ENCODE peak calls at places on chromosomes 1 and 21, in six cellular contexts. H, A, Q, G, C and D are unnamed samples.

GRCh38 chr1:185681034-185681633 is 53.1 kb upstream of the HMCN1 start:
- DNase-seq in H (no peak), A (no peak), Q (peak), G (no peak), C (peak), D (no peak)

GRCh38 chr1:18820791-18821641 is 38.4 kb downstream of the TAS1R2 start:
- DNase-seq in H (peak), A (peak), Q (peak), G (peak), C (peak), D (peak)

GRCh38 chr1:16175610-16176553 is 20.0 kb upstream of the EPHA2 start:
- DNase-seq in H (peak), A (no peak), Q (peak), G (no peak), C (no peak), D (peak)

GRCh38 chr1:191993549-191993948 is 164.7 kb upstream of the RGS18 start:
- DNase-seq in H (no peak), A (no peak), Q (no peak), G (no peak), C (peak), D (no peak)

GRCh38 chr1:115013792-115014191 is 15.8 kb upstream of the TSHB start:
- DNase-seq in H (no peak), A (no peak), Q (no peak), G (no peak), C (no peak), D (no peak)

GRCh38 chr21:32248616-32249550 is 30.0 kb downstream of the MIS18A start:
- DNase-seq in H (no peak), A (no peak), Q (no peak), G (no peak), C (no peak), D (no peak)

GRCh38 chr1:87953732-87954344 is 625.2 kb downstream of the LMO4 start:
- DNase-seq in H (peak), A (no peak), Q (peak), G (no peak), C (peak), D (peak)

GRCh38 chr1:165174485-165174884 is 182.0 kb downstream of the LMX1A start:
- DNase-seq in H (no peak), A (no peak), Q (peak), G (no peak), C (no peak), D (no peak)

GRCh38 chr1:161792740-161793139 is 26.6 kb downstream of the ATF6 start:
- DNase-seq in H (peak), A (no peak), Q (peak), G (no peak), C (peak), D (no peak)

GRCh38 chr1:186838380-186839076 is 9.8 kb downstream of the PLA2G4A start:
- DNase-seq in H (no peak), A (no peak), Q (no peak), G (no peak), C (peak), D (no peak)

GRCh38 chr1:204307334-204307883 is 52.3 kb downstream of the PLEKHA6 start:
- DNase-seq in H (no peak), A (no peak), Q (peak), G (no peak), C (no peak), D (no peak)

GRCh38 chr1:77415585-77415984 is 133.8 kb downstream of the AK5 start:
- DNase-seq in H (no peak), A (no peak), Q (no peak), G (no peak), C (no peak), D (no peak)

GRCh38 chr1:119779869-119780356 is 11.2 kb upstream of the HMGCS2 start:
- DNase-seq in H (no peak), A (peak), Q (peak), G (no peak), C (no peak), D (peak)

GRCh38 chr1:180153032-180153431 is 1.6 kb upstream of the QSOX1 start:
- DNase-seq in H (no peak), A (no peak), Q (no peak), G (no peak), C (no peak), D (no peak)

GRCh38 chr1:27447883-27448282 is 42.1 kb downstream of the WASF2 start:
- DNase-seq in H (no peak), A (no peak), Q (no peak), G (no peak), C (no peak), D (no peak)

GRCh38 chr1:27445177-27445936 is 44.6 kb downstream of the WASF2 start:
- DNase-seq in H (no peak), A (no peak), Q (no peak), G (no peak), C (no peak), D (no peak)

GRCh38 chr1:27447399-27447798 is 42.6 kb downstream of the WASF2 start:
- DNase-seq in H (no peak), A (no peak), Q (no peak), G (no peak), C (no peak), D (no peak)

GRCh38 chr1:27446491-27447020 is 43.4 kb downstream of the WASF2 start:
- DNase-seq in H (no peak), A (no peak), Q (no peak), G (no peak), C (no peak), D (no peak)

GRCh38 chr1:27444632-27445031 is 45.3 kb downstream of the WASF2 start:
- DNase-seq in H (no peak), A (no peak), Q (no peak), G (no peak), C (no peak), D (no peak)
- TF ChIP-seq POLR2AphosphoS5 in H (no peak), A (no peak), Q (no peak), G (no peak), C (no peak), D (no peak)

GRCh38 chr1:53617382-53618217 is 121.4 kb downstream of the GLIS1 start:
- DNase-seq in H (no peak), A (no peak), Q (no peak), G (peak), C (no peak), D (no peak)

GRCh38 chr1:53618218-53619087 is 120.5 kb downstream of the GLIS1 start:
- DNase-seq in H (no peak), A (no peak), Q (no peak), G (peak), C (no peak), D (peak)

GRCh38 chr1:53616927-53617326 is 122.0 kb downstream of the GLIS1 start:
- DNase-seq in H (no peak), A (no peak), Q (no peak), G (peak), C (no peak), D (no peak)

GRCh38 chr1:53615101-53615500 is 123.9 kb downstream of the GLIS1 start:
- DNase-seq in H (no peak), A (no peak), Q (no peak), G (peak), C (no peak), D (no peak)

GRCh38 chr1:53616511-53616910 is 122.5 kb downstream of the GLIS1 start:
- DNase-seq in H (no peak), A (no peak), Q (no peak), G (peak), C (no peak), D (no peak)
- TF ChIP-seq CTCF in H (no peak), A (no peak), Q (no peak), G (no peak), C (no peak), D (no peak)

GRCh38 chr1:109802901-109803561 is 39.3 kb upstream of the EPS8L3 start:
- DNase-seq in H (no peak), A (no peak), Q (no peak), G (no peak), C (no peak), D (no peak)
- TF ChIP-seq POLR2A in H (no peak), A (no peak), Q (no peak), G (no peak), C (no peak), D (no peak)

GRCh38 chr1:13583964-13584791 is 546 bp downstream of the PDPN start:
- DNase-seq in H (no peak), A (no peak), Q (peak), G (no peak), C (no peak), D (no peak)
- TF ChIP-seq POLR2AphosphoS5 in H (no peak), A (no peak), Q (no peak), G (no peak), C (no peak), D (no peak)

GRCh38 chr1:37562984-37563383 is 6.2 kb downstream of the DNALI1 start:
- DNase-seq in H (peak), A (no peak), Q (no peak), G (no peak), C (no peak), D (no peak)

GRCh38 chr1:37559080-37559479 is 2.3 kb downstream of the DNALI1 start:
- DNase-seq in H (no peak), A (no peak), Q (no peak), G (no peak), C (no peak), D (no peak)

GRCh38 chr1:37561096-37561793 is 4.5 kb downstream of the DNALI1 start:
- DNase-seq in H (no peak), A (no peak), Q (no peak), G (no peak), C (no peak), D (no peak)

GRCh38 chr1:37558411-37558810 is 1.7 kb downstream of the DNALI1 start:
- DNase-seq in H (no peak), A (no peak), Q (no peak), G (no peak), C (no peak), D (no peak)

DNA sequence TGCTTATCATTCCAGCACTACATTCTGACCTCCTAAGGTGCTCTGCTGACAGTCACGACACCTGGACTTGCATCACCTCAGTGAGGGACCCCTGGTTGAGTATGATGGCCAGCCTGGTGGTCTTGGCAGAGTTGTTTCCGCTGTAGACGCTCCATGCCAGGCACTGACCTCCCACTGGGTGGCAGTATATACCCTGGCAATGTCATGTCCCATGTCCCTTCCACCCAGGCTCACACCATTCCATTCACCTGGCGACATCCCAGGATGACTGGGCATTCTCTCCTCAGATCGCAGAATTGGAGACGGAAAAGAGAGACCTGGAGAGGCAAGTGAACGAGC is 5.0 kb downstream of the DNALI1 start:
- DNase-seq in H (peak), A (no peak), Q (no peak), G (no peak), C (peak), D (no peak)
- TF ChIP-seq CTCF in H (peak), A (peak), Q (no peak), G (no peak), C (peak), D (peak)

GRCh38 chr1:1359668-1360468 is 1.5 kb upstream of the MXRA8 start:
- DNase-seq in H (no peak), A (no peak), Q (no peak), G (peak), C (no peak), D (no peak)

GRCh38 chr1:1357871-1358432 is 403 bp downstream of the MXRA8 start:
- DNase-seq in H (no peak), A (no peak), Q (no peak), G (no peak), C (no peak), D (no peak)

GRCh38 chr1:1356796-1357401 is 1.5 kb downstream of the MXRA8 start:
- DNase-seq in H (no peak), A (no peak), Q (no peak), G (no peak), C (no peak), D (no peak)

GRCh38 chr1:1359316-1359667 is 937 bp upstream of the MXRA8 start:
- DNase-seq in H (no peak), A (no peak), Q (no peak), G (peak), C (no peak), D (no peak)

DNA sequence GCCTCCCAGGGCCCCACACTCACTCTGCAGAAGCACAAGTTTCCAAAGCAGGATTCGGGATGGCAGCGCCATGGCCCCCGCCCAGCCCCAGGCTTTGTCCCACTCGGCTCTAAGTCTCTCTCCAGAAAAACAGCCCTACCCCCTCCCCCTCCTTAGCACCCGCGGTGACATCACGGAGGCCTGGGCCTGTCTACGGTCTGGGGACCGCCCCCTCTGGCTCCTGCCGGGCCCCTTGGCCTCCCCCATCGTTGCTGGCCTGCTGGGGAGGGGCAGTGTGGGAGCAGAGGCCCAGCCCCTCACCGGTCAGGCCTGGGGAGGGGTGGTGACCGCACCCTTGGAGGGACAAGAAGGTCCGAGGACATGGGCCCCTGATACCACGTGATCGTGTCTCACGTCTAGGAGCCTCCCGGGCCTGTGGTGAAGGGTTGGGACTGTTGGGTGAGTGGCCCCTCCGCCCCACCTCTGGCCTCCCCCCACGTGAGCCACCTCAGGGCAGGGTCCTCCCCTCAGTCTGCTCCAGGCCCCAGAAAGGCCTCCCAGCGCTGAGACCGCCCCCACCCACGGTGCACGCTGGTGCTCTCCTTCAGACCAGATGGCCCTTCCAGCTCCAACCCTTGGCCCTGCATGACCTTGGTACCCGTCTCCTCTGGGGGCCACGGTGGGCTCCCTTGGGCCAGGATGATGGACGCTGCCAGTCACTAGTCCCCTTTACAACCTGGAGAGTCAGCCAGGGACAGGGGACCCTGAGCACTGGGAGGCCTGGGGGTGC is at the start of gene MXRA8:
- DNase-seq in H (peak), A (no peak), Q (no peak), G (no peak), C (no peak), D (peak)
- TF ChIP-seq POLR2A in H (peak), A (no peak), Q (no peak), G (no peak), C (no peak), D (peak)

GRCh38 chr21:45471229-45472052 is 66.5 kb downstream of the COL18A1 start:
- DNase-seq in H (no peak), A (no peak), Q (no peak), G (peak), C (no peak), D (no peak)
- TF ChIP-seq POLR2AphosphoS5 in H (no peak), A (peak), Q (no peak), G (no peak), C (no peak), D (peak)

GRCh38 chr21:44846485-44847260 is 26.8 kb downstream of the PTTG1IP start:
- DNase-seq in H (no peak), A (peak), Q (peak), G (peak), C (no peak), D (peak)

GRCh38 chr21:44844256-44844655 is 26.4 kb upstream of the SUMO3 start:
- DNase-seq in H (no peak), A (no peak), Q (no peak), G (no peak), C (no peak), D (no peak)

GRCh38 chr21:44846201-44846484 is 27.3 kb downstream of the PTTG1IP start:
- DNase-seq in H (no peak), A (no peak), Q (no peak), G (no peak), C (no peak), D (no peak)

GRCh38 chr21:44847261-44848056 is 26.0 kb downstream of the PTTG1IP start:
- DNase-seq in H (no peak), A (no peak), Q (no peak), G (no peak), C (no peak), D (no peak)

DNA sequence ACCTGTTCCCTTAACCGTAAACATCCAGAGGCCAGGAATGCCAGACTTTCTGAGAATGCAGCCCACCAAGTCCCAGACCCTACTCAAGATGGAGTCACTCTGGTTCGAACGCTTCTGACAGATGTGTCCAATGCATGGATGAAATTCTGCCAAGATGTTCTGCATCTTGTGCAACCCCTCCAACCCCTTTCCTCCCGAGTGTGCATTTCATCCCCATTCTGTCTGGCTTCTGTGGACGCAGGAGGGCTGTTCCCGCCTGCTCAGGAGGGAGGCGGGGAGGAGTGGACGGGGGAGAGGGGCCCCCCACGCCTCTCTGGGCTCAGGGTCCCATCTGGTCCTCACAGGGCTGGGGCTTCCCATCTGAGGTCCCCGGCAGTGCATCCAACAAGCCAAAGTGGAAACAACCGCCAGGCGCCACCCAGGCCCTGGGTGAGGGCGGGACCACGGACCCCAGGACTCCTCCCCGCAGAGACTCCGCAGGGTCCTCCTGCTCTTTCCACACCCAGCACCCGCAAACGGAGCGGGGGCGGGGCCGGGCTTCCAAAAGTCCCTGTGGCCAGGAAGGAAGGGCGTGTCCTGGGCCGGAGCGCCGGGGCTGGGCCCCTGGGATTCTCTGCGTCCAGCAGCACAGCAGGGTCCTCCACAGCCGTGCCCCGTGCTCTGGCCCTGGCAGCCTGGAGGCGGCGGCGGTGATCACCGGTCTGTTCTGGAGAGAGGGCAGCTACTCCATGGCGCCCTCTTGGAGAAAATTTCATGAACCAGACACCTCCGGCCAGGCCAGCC is 27.7 kb upstream of the SUMO3 start:
- DNase-seq in H (peak), A (peak), Q (no peak), G (peak), C (no peak), D (peak)
- TF ChIP-seq CTCF in H (peak), A (peak), Q (no peak), G (no peak), C (peak), D (no peak)

GRCh38 chr1:85578321-85579295 is 2.0 kb upstream of the CCN1 start:
- DNase-seq in H (no peak), A (peak), Q (no peak), G (no peak), C (no peak), D (no peak)

GRCh38 chr1:85580046-85580411 is 532 bp upstream of the CCN1 start:
- DNase-seq in H (no peak), A (peak), Q (peak), G (no peak), C (no peak), D (no peak)

GRCh38 chr1:85577421-85578320 is 2.9 kb upstream of the CCN1 start:
- DNase-seq in H (no peak), A (peak), Q (no peak), G (no peak), C (no peak), D (peak)

GRCh38 chr1:85581138-85581801 is 709 bp downstream of the CCN1 start:
- DNase-seq in H (peak), A (peak), Q (peak), G (peak), C (no peak), D (peak)

DNA sequence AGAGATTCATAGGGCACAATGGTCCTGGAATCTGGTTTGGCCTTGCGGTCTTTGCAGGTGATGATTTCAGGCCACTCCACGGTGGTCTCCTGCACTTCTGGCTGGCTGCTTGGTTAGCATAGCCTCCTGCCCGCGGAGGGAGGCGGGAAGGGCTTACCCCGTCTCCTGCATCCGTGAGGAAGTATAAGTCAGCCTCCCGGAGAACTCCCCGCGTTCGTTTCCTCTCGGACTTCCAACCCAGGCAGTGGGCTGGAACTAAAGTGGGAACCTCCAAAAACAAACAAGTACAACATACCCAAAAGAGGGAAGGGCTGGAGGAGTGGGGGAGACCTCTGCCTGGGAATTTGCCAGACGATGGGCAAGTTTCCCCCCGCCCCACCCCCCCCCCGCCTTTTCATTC is 942 bp upstream of the CCN1 start:
- DNase-seq in H (no peak), A (peak), Q (no peak), G (no peak), C (no peak), D (no peak)
- TF ChIP-seq POLR2A in H (no peak), A (no peak), Q (no peak), G (no peak), C (no peak), D (no peak)